ENCODE peak calls at places on chromosome 1, in five cellular contexts. C, T, W, U and H are unnamed samples.

GRCh38 chr1:241475688-241476087 is 43.9 kb downstream of the FH start:
- DNase-seq in U (no peak), T (no peak), W (no peak), C (no peak), H (no peak)

GRCh38 chr1:22491995-22492726 is 40.5 kb downstream of the ZBTB40 start:
- DNase-seq in T (no peak), C (no peak), W (no peak), U (no peak), H (no peak)

GRCh38 chr1:209376774-209377173 is 206.7 kb upstream of the CAMK1G start:
- DNase-seq in T (no peak), U (no peak), C (no peak), W (no peak), H (no peak)

GRCh38 chr1:207808322-207808705 is 56.5 kb downstream of the CD46 start:
- DNase-seq in C (no peak), T (no peak), W (no peak), U (no peak), H (no peak)

GRCh38 chr1:19974822-19975416 is 4.5 kb downstream of the PLA2G2A start:
- DNase-seq in T (peak; percentile 82), U (peak; percentile 75), W (no peak), C (peak; percentile 60), H (peak; percentile 63)

GRCh38 chr1:43653339-43653738 is 3.4 kb downstream of the KDM4A start:
- DNase-seq in C (no peak), W (no peak), T (peak; percentile 53), U (peak; percentile 40), H (no peak)

GRCh38 chr1:36137776-36138175 is 11.5 kb downstream of the TRAPPC3 start:
- DNase-seq in W (no peak), T (no peak), U (no peak), C (no peak), H (no peak)

GRCh38 chr1:10507111-10507879 is 32.5 kb downstream of the PEX14 start:
- DNase-seq in W (no peak), U (peak; percentile 88), C (peak; percentile 81), T (peak; percentile 87), H (peak; percentile 54)

GRCh38 chr1:151058682-151059341 is 610 bp downstream of the CDC42SE1 start:
- DNase-seq in C (no peak), T (peak; percentile 72), U (peak; percentile 15), W (no peak), H (no peak)

GRCh38 chr1:234309598-234310459 is 63.4 kb upstream of the COA6 start:
- DNase-seq in U (peak; percentile 45), T (peak; percentile 83), W (no peak), C (peak; percentile 70), H (peak; percentile 39)

GRCh38 chr1:197614916-197615692 is 160.2 kb downstream of the DENND1B start:
- DNase-seq in U (peak; percentile 52), C (no peak), T (peak; percentile 67), W (no peak), H (no peak)

GRCh38 chr1:34973326-34973725 is 11.8 kb downstream of the TMEM35B start:
- DNase-seq in T (no peak), C (no peak), W (no peak), U (peak; percentile 19), H (no peak)

GRCh38 chr1:228904222-228904621 is 168.9 kb downstream of the RHOU start:
- DNase-seq in T (no peak), C (no peak), U (no peak), W (no peak), H (no peak)

GRCh38 chr1:9494936-9495758 is 44.1 kb upstream of the SLC25A33 start:
- DNase-seq in T (peak; percentile 73), U (peak; percentile 33), W (no peak), C (peak; percentile 82), H (peak; percentile 63)

DNA sequence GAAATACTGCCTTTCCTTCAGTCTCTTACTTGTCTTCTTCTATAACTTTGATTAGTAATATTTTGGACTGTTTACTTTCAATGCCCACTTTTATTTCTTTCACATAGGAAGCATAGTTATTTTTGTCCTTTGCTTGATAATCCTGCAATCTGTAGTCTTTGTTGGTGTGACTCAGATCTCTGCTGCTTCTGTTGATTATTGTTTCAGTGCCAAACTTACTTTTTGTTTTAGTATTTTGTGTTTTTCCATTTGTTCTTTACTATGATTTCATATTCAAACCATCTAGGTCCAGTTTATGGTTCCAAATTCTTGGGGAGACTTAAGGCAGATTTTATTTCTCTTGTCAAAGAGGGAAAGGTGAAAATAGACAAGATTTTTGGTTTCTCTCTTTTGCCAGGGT is 399.9 kb downstream of the HLX start:
- DNase-seq in C (no peak), T (no peak), W (no peak), U (peak; percentile 5), H (no peak)
- H3K4me3 ChIP-seq in C (no peak overlapping the region), T (no peak overlapping the region), W (no peak overlapping the region), U (no peak overlapping the region), H (no peak overlapping the region)

GRCh38 chr1:201284636-201285035 is 1.3 kb downstream of the PKP1 start:
- DNase-seq in T (no peak), U (no peak), W (no peak), C (no peak), H (no peak)
- H3K4me3 ChIP-seq in T (no peak overlapping the region), U (no peak overlapping the region), W (peak overlapping the region; percentile 79), C (peak overlapping the region; percentile 41), H (no peak overlapping the region)

GRCh38 chr1:236120725-236121153 is 21.6 kb upstream of the GPR137B start:
- DNase-seq in C (no peak), W (no peak), T (no peak), U (no peak), H (no peak)
- H3K4me3 ChIP-seq in C (no peak overlapping the region), W (no peak overlapping the region), T (no peak overlapping the region), U (no peak overlapping the region), H (no peak overlapping the region)

GRCh38 chr1:221239911-221240310 is 360.7 kb downstream of the HLX start:
- DNase-seq in C (no peak), W (no peak), T (no peak), U (no peak), H (no peak)

GRCh38 chr1:221246067-221246466 is 366.8 kb downstream of the HLX start:
- DNase-seq in T (no peak), U (no peak), C (no peak), W (no peak), H (no peak)

GRCh38 chr1:221237587-221237986 is 358.3 kb downstream of the HLX start:
- DNase-seq in U (no peak), T (no peak), C (no peak), W (no peak), H (no peak)

GRCh38 chr1:221241592-221241991 is 362.3 kb downstream of the HLX start:
- DNase-seq in U (no peak), T (no peak), W (no peak), C (no peak), H (no peak)

DNA sequence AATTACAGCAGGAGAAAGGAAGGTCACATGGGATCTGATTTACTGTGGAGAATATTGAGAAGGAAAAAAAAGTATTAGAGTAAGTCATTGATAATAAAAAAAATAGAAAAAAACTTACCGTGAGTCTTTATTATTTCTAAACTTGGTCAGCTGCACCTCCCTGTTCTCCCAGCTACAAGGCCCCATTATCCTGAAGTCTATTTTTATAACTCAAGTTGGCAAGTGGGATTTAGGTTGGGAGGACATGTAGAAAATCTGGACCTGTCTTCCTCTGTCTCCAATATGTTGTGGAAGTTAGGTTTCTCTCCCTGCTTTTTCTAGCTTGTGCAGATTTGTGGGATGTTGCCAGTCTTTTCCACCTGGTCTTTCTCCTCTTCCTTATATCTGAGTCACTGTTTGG is 361.4 kb downstream of the HLX start:
- DNase-seq in T (no peak), U (no peak), C (no peak), W (no peak), H (no peak)
- H3K4me3 ChIP-seq in T (no peak overlapping the region), U (no peak overlapping the region), C (no peak overlapping the region), W (no peak overlapping the region), H (no peak overlapping the region)

DNA sequence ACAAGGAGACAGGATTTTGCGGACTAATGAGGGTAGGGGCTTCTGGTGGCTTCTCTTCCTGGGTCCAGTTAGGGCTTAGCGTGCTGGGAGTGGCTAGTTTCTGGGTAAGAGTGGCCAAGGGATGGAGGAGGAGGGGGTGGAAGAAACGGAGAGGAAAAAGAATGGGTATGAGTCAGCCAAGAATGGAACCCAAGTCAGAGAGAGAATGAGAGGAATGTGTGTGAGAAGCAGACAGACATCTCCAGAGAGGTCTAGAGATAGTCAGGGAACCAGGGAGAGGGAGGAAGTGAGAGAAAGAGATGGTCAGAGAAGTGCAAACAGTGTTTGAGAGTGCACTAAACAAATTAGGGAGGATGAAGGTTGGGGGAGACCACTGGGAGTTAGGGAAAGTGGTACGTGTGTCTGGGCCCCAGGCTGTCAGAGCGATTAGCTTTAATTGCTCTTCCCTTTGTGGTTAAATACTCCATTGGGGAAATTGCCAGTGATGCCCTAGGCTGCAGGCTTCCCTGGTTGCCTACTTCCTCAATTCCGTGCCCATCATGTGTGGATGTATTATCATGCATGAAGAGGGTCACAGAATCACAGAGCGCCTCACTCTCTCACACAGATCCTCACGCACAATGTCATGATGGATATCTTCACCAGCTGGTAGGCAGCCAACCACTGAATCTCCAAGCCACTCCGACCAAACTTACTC is 1.4 kb downstream of the PEA15 start:
- DNase-seq in W (no peak), U (peak; percentile 92), T (peak; percentile 44), C (no peak), H (no peak)
- H3K4me3 ChIP-seq in W (peak overlapping the region; percentile 97), U (peak overlapping the region; percentile 93), T (peak overlapping the region; percentile 97), C (peak overlapping the region; percentile 95), H (peak overlapping the region; percentile 89)

DNA sequence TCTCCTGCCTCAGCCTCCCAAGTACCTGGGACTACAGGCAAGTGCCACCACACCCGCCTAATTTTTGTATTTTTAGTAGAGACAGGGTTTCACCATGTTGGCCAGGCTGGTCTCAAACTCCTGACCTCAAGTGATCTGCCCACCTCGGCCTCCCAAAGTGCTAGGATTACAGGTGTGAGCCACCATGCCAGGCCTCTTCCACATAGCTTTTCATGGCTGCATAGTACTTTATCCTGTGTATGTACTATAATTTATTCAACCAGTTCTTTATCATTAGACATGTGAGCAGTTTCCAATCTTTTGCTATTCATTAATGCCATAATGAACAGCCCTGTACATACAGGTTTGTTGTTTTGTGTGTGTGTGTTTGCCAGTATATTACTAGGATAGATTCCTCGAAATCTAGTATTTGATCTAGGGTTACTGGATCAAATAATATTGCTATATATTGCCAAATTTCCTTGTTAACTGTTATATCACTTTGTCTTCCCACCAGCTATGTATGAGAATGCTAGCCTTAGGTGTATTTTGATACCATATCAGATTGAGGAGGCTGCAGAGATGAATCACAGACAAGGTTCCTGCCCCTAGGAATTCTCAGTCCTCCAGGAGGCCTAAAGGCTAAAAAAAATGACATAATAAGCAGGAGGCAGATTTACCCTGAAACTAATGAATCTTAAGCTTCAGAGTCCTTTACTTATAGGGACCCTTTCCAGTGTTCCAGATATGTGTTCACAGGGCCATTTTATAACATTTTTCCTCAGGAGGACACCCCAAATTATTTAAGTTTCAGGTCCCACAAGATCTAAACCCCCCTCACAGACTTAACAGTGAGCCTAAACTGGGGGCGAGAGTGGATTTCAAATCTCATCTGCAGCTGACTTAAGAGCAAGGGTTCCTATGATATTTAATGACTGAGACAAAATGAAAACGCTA is 2.1 kb upstream of the PDIK1L start:
- DNase-seq in T (no peak), W (no peak), U (no peak), C (no peak), H (no peak)
- H3K4me3 ChIP-seq in T (no peak overlapping the region), W (no peak overlapping the region), U (no peak overlapping the region), C (no peak overlapping the region), H (no peak overlapping the region)